ENCODE peak calls at places on chromosome 16, in four cellular contexts. One of them, this sample, is unnamed.

GRCh38 chr16:28975158-28975603 is 603 bp downstream of the SPNS1 start:
- DNase-seq in A549: no peak
- DNase-seq in GM12878: no peak
- DNase-seq in K562: peak; percentile 35
- DNase-seq in this sample: no peak

GRCh38 chr16:1613728-1614225 is 1.6 kb downstream of the CRAMP1 start:
- DNase-seq in K562: no peak
- DNase-seq in A549: no peak
- DNase-seq in GM12878: no peak
- DNase-seq in this sample: no peak

GRCh38 chr16:15807603-15808009 is 49.2 kb downstream of the MYH11 start:
- DNase-seq in A549: no peak
- DNase-seq in GM12878: no peak
- DNase-seq in K562: peak; percentile 25
- DNase-seq in this sample: no peak

GRCh38 chr16:71811261-71811803 is 2.7 kb upstream of the AP1G1 start:
- DNase-seq in K562: no peak
- DNase-seq in GM12878: no peak
- DNase-seq in A549: no peak
- DNase-seq in this sample: no peak

GRCh38 chr16:86222541-86222940 is 287.8 kb upstream of the FOXF1 start:
- DNase-seq in K562: no peak
- DNase-seq in GM12878: no peak
- DNase-seq in A549: no peak
- DNase-seq in this sample: no peak

GRCh38 chr16:22333457-22333994 is 36.3 kb downstream of the POLR3E start:
- DNase-seq in A549: no peak
- DNase-seq in GM12878: no peak
- DNase-seq in K562: no peak
- DNase-seq in this sample: no peak

GRCh38 chr16:51057102-51057793 is 93.8 kb downstream of the SALL1 start:
- DNase-seq in A549: no peak
- DNase-seq in K562: no peak
- DNase-seq in GM12878: no peak
- DNase-seq in this sample: no peak

GRCh38 chr16:55557186-55557585 is 9.3 kb upstream of the CAPNS2 start:
- DNase-seq in K562: no peak
- DNase-seq in A549: no peak
- DNase-seq in GM12878: no peak
- DNase-seq in this sample: no peak

GRCh38 chr16:21233521-21234150 is at the start of gene ANKS4B:
- DNase-seq in K562: no peak
- DNase-seq in GM12878: no peak
- DNase-seq in A549: peak; percentile 26
- DNase-seq in this sample: peak; percentile 94

GRCh38 chr16:1534021-1535020 is 855 bp downstream of the TMEM204 start:
- DNase-seq in GM12878: no peak
- DNase-seq in A549: no peak
- DNase-seq in K562: no peak
- DNase-seq in this sample: no peak

GRCh38 chr16:17633146-17633966 is 162.6 kb upstream of the XYLT1 start:
- DNase-seq in GM12878: no peak
- DNase-seq in A549: no peak
- DNase-seq in K562: no peak
- DNase-seq in this sample: no peak

GRCh38 chr16:8173111-8173644 is 417.1 kb downstream of the TMEM114 start:
- DNase-seq in A549: peak; percentile 89
- DNase-seq in K562: peak; percentile 86
- DNase-seq in GM12878: peak; percentile 2
- DNase-seq in this sample: peak; percentile 98

GRCh38 chr16:81633680-81634379 is 145.3 kb upstream of the PLCG2 start:
- DNase-seq in K562: peak; percentile 34
- DNase-seq in A549: no peak
- DNase-seq in GM12878: no peak
- DNase-seq in this sample: no peak

GRCh38 chr16:83900611-83901010 is 1.7 kb downstream of the MLYCD start:
- DNase-seq in A549: no peak
- DNase-seq in K562: no peak
- DNase-seq in GM12878: no peak
- DNase-seq in this sample: no peak

GRCh38 chr16:2867987-2868789 is 10.2 kb upstream of the PRSS22 start:
- DNase-seq in GM12878: peak; percentile 66
- DNase-seq in K562: peak; percentile 96
- DNase-seq in A549: peak; percentile 96
- DNase-seq in this sample: peak; percentile 82

GRCh38 chr16:38941-39892 is 14.2 kb downstream of the POLR3K start:
- DNase-seq in K562: no peak
- DNase-seq in A549: no peak
- DNase-seq in GM12878: peak; percentile 79
- DNase-seq in this sample: no peak

GRCh38 chr16:85460252-85460982 is 152.7 kb upstream of the GSE1 start:
- DNase-seq in GM12878: no peak
- DNase-seq in K562: peak; percentile 54
- DNase-seq in A549: no peak
- DNase-seq in this sample: no peak

GRCh38 chr16:90019543-90020259 is 445 bp upstream of the DBNDD1 start:
- DNase-seq in A549: peak; percentile 47
- DNase-seq in GM12878: no peak
- DNase-seq in K562: peak; percentile 96
- DNase-seq in this sample: peak; percentile 67

GRCh38 chr16:30615358-30616076 is 5.3 kb upstream of the ZNF689 start:
- DNase-seq in GM12878: no peak
- DNase-seq in A549: peak; percentile 84
- DNase-seq in K562: peak; percentile 37
- DNase-seq in this sample: peak; percentile 76

GRCh38 chr16:55225972-55226542 is 97.9 kb upstream of the IRX6 start:
- DNase-seq in GM12878: no peak
- DNase-seq in A549: no peak
- DNase-seq in K562: no peak
- DNase-seq in this sample: no peak

GRCh38 chr16:61580579-61580978 is 455.7 kb downstream of the CDH8 start:
- DNase-seq in K562: no peak
- DNase-seq in A549: no peak
- DNase-seq in GM12878: no peak
- DNase-seq in this sample: no peak

GRCh38 chr16:85303354-85303883 is 191.1 kb upstream of the CIBAR2 start:
- DNase-seq in A549: peak; percentile 88
- DNase-seq in K562: peak; percentile 92
- DNase-seq in GM12878: no peak
- DNase-seq in this sample: peak; percentile 28

GRCh38 chr16:78925071-78925714 is 675.3 kb downstream of the MAF start:
- DNase-seq in GM12878: no peak
- DNase-seq in K562: peak; percentile 68
- DNase-seq in A549: peak; percentile 45
- DNase-seq in this sample: peak; percentile 24

GRCh38 chr16:61148930-61149329 is 887.3 kb downstream of the CDH8 start:
- DNase-seq in A549: peak; percentile 7
- DNase-seq in K562: no peak
- DNase-seq in GM12878: no peak
- DNase-seq in this sample: peak; percentile 7

GRCh38 chr16:89324056-89325010 is 106.8 kb downstream of the ZNF778 start:
- DNase-seq in K562: no peak
- DNase-seq in GM12878: peak; percentile 90
- DNase-seq in A549: no peak
- DNase-seq in this sample: no peak

GRCh38 chr16:71540-72341 is 690 bp downstream of the RHBDF1 start:
- DNase-seq in GM12878: no peak
- DNase-seq in A549: peak; percentile 81
- DNase-seq in K562: peak; percentile 64
- DNase-seq in this sample: peak; percentile 41

GRCh38 chr16:84832488-84833141 is 12.8 kb downstream of the CRISPLD2 start:
- DNase-seq in A549: no peak
- DNase-seq in GM12878: no peak
- DNase-seq in K562: no peak
- DNase-seq in this sample: no peak

GRCh38 chr16:70577256-70577698 is 53.7 kb downstream of the SF3B3 start:
- DNase-seq in GM12878: no peak
- DNase-seq in A549: no peak
- DNase-seq in K562: no peak
- DNase-seq in this sample: no peak

GRCh38 chr16:25633549-25633948 is 58.2 kb upstream of the HS3ST4 start:
- DNase-seq in GM12878: no peak
- DNase-seq in K562: peak; percentile 45
- DNase-seq in A549: peak; percentile 35
- DNase-seq in this sample: peak; percentile 70

GRCh38 chr16:74936902-74937560 is 47.9 kb downstream of the WDR59 start:
- DNase-seq in K562: no peak
- DNase-seq in A549: peak; percentile 15
- DNase-seq in GM12878: peak; percentile 50
- DNase-seq in this sample: no peak

GRCh38 chr16:53844796-53845195 is 140.8 kb downstream of the FTO start:
- DNase-seq in K562: no peak
- DNase-seq in A549: no peak
- DNase-seq in GM12878: no peak
- DNase-seq in this sample: no peak

GRCh38 chr16:66713076-66713475 is 16.5 kb upstream of the CMTM4 start:
- DNase-seq in GM12878: no peak
- DNase-seq in A549: no peak
- DNase-seq in K562: no peak
- DNase-seq in this sample: no peak

GRCh38 chr16:23113185-23113584 is 36.1 kb downstream of the USP31 start:
- DNase-seq in K562: no peak
- DNase-seq in A549: no peak
- DNase-seq in GM12878: no peak
- DNase-seq in this sample: no peak

GRCh38 chr16:81567987-81568748 is 123.6 kb downstream of the CMIP start:
- DNase-seq in A549: peak; percentile 60
- DNase-seq in GM12878: no peak
- DNase-seq in K562: no peak
- DNase-seq in this sample: peak; percentile 74

GRCh38 chr16:89375686-89376085 is 114.7 kb downstream of the ANKRD11 start:
- DNase-seq in A549: no peak
- DNase-seq in K562: no peak
- DNase-seq in GM12878: no peak
- DNase-seq in this sample: no peak

GRCh38 chr16:87435399-87436224 is 43.5 kb downstream of the MAP1LC3B start:
- DNase-seq in A549: no peak
- DNase-seq in K562: no peak
- DNase-seq in GM12878: no peak
- DNase-seq in this sample: no peak
- TF ChIP-seq POLR2AphosphoS2 in A549: no peak
- TF ChIP-seq POLR2AphosphoS2 in K562: no peak
- TF ChIP-seq POLR2AphosphoS2 in GM12878: no peak
- TF ChIP-seq POLR2AphosphoS2 in this sample: no peak

DNA sequence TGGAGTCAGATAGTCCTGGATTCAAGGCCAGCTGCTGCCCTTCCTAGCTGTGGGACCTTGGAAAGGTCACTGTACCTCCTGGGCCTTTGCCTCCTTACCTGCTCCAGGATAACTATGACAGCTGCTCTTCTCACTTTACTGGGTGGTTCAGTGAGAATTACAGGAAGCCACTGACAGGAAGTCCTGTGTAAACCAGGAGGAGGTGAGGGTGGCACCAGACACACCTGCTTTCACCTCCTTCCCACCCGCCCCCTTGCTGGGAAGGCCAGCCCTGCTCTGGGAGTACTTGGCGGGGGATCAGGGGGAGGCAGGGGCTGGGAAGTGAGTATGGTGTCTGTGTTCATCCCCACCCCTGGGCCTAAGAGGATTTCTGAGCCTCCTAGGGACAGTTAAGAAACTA is 42.6 kb downstream of the CPNE2 start:
- DNase-seq in K562: no peak
- DNase-seq in GM12878: no peak
- DNase-seq in A549: no peak
- DNase-seq in this sample: no peak
- TF ChIP-seq POLR2AphosphoS2 in K562: no peak
- TF ChIP-seq POLR2AphosphoS2 in GM12878: no peak
- TF ChIP-seq POLR2AphosphoS2 in A549: no peak
- TF ChIP-seq POLR2AphosphoS2 in this sample: no peak

DNA sequence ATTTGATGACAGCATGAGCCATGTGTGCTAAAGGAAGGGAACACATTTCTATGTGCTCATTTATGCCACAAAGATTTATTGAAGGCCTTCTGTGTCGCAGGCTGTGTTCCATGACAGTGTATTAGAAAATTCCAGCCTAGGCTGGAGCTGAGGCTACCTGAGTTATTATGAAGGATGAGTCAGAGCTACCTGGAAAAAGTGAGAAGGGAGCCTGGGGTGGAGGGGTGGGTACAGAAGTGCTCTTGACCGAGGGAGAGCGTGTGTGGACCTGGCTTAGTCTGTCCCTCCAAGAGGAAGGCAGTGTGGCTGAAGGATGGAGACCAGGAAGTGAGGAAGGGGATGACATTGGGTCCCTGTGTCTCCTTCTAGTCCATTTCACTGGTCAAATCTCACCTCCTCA is 98.3 kb downstream of the N4BP1 start:
- DNase-seq in GM12878: no peak
- DNase-seq in A549: no peak
- DNase-seq in K562: no peak
- DNase-seq in this sample: no peak
- TF ChIP-seq POLR2AphosphoS2 in GM12878: no peak
- TF ChIP-seq POLR2AphosphoS2 in A549: no peak
- TF ChIP-seq POLR2AphosphoS2 in K562: no peak
- TF ChIP-seq POLR2AphosphoS2 in this sample: no peak

GRCh38 chr16:27787661-27788060 is 237.7 kb downstream of the KATNIP start:
- DNase-seq in A549: no peak
- DNase-seq in K562: no peak
- DNase-seq in GM12878: no peak
- DNase-seq in this sample: no peak
- TF ChIP-seq POLR2AphosphoS2 in A549: no peak
- TF ChIP-seq POLR2AphosphoS2 in K562: no peak
- TF ChIP-seq POLR2AphosphoS2 in GM12878: no peak
- TF ChIP-seq POLR2AphosphoS2 in this sample: no peak

This sample was measured in HepG2.